ENCODE peak calls at places on chromosomes 6 and 20, in five cellular contexts. V, J, Y, K and D are unnamed samples.

GRCh38 chr20:59010995-59011873 is 4.2 kb upstream of the CTSZ start:
- DNase-seq in K (no peak), V (peak; percentile 47), Y (peak; percentile 6), J (no peak), D (no peak)

GRCh38 chr6:90294989-90295853 is 1.4 kb downstream of the BACH2 start:
- DNase-seq in V (peak; percentile 48), Y (peak; percentile 68), K (peak; percentile 31), J (no peak), D (no peak)

GRCh38 chr6:134519456-134519855 is 201.5 kb upstream of the SGK1 start:
- DNase-seq in Y (peak; percentile 51), V (no peak), J (peak; percentile 56), K (no peak), D (no peak)

GRCh38 chr6:12266571-12266970 is 23.6 kb upstream of the EDN1 start:
- DNase-seq in Y (no peak), K (no peak), V (no peak), J (no peak), D (no peak)

GRCh38 chr6:51949451-51949850 is 138.0 kb downstream of the PKHD1 start:
- DNase-seq in K (no peak), V (no peak), J (no peak), Y (no peak), D (no peak)

GRCh38 chr20:10792291-10792690 is 118.5 kb upstream of the JAG1 start:
- DNase-seq in V (no peak), J (no peak), K (no peak), Y (no peak), D (no peak)

GRCh38 chr20:60559462-60559861 is 601.2 kb downstream of the CDH26 start:
- DNase-seq in V (peak; percentile 35), Y (no peak), K (no peak), J (no peak), D (no peak)

GRCh38 chr6:140992678-140993077 is 1140.0 kb upstream of the GJE1 start:
- DNase-seq in Y (no peak), J (no peak), V (no peak), K (no peak), D (no peak)

GRCh38 chr6:25831532-25832306 is at the start of gene SLC17A1:
- DNase-seq in J (no peak), Y (no peak), V (no peak), K (no peak), D (no peak)

GRCh38 chr20:23875606-23876237 is 3.8 kb downstream of the CST5 start:
- DNase-seq in K (no peak), Y (no peak), V (no peak), J (no peak), D (no peak)

DNA sequence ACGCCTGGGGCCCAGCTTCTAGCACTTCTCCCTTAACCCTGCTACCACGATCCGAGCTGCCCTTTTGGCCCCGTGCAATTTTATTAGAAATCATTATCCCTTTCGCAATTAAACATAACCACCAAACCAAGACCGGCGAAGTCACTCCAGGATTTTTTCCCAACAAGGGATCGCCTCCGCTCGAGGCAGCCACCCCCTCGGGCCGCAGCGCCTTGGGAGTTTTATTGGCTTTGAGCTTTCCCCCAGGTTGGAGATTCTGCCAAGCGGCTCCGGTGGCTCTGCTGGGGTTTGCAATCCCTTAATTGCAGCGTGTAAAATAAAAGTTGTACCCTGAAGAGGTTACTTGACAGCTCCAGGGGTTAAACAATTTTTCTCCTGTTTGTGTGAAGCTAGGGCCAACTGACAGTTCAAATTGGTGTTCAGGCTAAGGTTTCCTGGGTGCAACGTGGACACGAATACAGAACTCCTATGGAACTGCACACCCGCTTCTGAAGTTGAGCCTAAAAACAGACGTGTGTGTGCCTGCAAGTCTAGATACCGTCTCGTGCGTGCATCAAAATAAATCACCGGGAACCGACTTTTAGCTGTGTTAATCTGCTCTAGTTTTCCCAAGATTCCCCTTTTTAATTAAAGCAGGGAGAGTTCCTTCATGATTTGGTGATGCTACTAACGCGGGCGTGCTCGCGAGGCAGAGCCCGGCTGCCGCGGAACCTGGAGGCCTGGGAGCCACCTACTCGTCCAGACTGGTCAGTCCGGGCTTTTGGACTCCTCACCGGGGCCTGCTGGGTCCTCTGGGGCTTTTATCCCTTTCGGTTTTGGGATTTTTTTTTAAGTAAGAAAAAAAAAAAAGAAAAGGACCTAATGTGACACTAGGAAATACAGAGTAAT is 963 bp upstream of the TFAP2A start:
- DNase-seq in Y (no peak), V (no peak), J (no peak), K (no peak), D (no peak)
- H3K4me3 ChIP-seq in Y (no peak overlapping the region), V (peak overlapping the region; percentile 59), J (no peak overlapping the region), K (no peak overlapping the region), D (peak overlapping the region; percentile 65)

GRCh38 chr6:41570270-41570615 is 24.1 kb downstream of the FOXP4 start:
- DNase-seq in K (no peak), V (peak; percentile 80), J (no peak), Y (no peak), D (no peak)
- H3K27ac ChIP-seq in K (no peak overlapping the region), V (peak overlapping the region; percentile 59), J (no peak overlapping the region), Y (no peak overlapping the region), D (no peak overlapping the region)

DNA sequence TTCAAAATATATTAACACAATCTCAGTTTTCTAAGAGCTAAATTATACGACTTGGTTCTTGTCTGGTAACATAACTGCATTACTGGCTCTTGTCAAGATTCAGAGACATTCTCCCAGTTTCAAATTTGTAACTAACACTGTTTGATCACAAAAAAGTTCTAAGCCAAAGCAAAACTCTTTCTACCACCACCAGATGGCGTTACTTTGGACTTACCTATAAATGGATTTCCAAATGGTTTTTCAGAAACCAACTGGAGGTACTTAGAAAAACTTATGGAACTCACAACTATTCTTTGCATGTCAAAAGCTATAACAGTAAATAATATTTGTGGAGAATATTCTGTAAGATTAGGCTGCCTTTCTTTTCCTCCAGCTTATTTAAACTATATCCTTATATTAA is 34.2 kb upstream of the GFRAL start:
- DNase-seq in Y (no peak), K (no peak), J (no peak), V (peak; percentile 67), D (no peak)
- TF ChIP-seq CTCF in Y (peak; percentile 7), K (no peak), J (no peak), V (peak; percentile 80), D (peak; percentile 38)

GRCh38 chr6:5086294-5086890 is 1.3 kb downstream of the PPP1R3G start:
- DNase-seq in K (no peak), J (no peak), V (peak; percentile 70), Y (no peak), D (no peak)
- H3K4me3 ChIP-seq in K (no peak overlapping the region), J (no peak overlapping the region), V (peak overlapping the region; percentile 75), Y (peak overlapping the region; percentile 68), D (no peak overlapping the region)

DNA sequence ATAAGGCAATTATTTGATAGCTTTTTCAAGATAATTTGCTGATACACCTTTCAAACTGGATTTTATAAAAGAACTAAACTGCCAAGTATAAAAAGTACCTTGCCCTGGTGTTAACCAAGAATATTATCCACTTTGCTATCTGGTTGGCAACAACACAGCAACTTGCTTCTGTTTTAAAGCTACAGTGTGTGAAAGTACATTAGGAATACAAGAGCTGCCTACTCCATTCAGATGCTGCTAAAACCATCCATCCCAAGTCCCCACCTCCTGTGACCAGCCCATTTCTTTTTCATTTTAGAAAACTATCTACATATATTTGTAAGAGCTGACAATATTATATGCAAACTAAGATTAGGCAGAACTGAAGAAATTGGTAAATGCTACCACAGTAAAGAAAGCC is 12.8 kb downstream of the CLDN20 start:
- DNase-seq in K (no peak), J (no peak), Y (no peak), V (no peak), D (no peak)
- H3K27ac ChIP-seq in K (no peak overlapping the region), J (no peak overlapping the region), Y (no peak overlapping the region), V (no peak overlapping the region), D (peak overlapping the region; percentile 17)

DNA sequence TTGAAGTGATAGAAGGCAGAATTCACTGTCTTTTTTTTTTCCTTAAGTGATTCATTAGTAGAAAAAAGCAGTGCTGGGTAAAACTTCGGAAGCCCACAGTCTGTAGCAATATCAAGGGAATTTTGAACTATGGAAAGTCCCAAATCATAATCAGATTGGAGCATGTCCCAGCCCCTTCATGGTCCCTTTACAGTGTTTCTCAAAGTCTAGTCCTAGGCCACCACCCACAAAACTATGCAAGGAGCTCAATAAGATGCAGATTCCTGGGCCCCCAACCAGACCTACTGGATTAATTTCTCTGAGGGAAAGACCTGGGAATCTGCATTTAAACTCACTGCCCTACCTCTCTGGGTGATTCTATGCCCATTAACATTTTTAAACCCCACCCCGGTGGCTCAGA is 22.5 kb downstream of the NEDD9 start:
- DNase-seq in K (no peak), Y (no peak), J (no peak), V (peak; percentile 26), D (no peak)
- TF ChIP-seq CTCF in K (no peak), Y (no peak), J (no peak), V (no peak), D (no peak)